ENCODE peak calls at places on chromosomes 1 and 21, in seven cellular contexts. One of them, this sample, is unnamed.

GRCh38 chr21:26041441-26042180 is 129.0 kb downstream of the APP start:
- DNase-seq in AG10803: peak
- DNase-seq in thoracic aorta: no peak
- DNase-seq in RWPE1: peak
- DNase-seq in HCT116: no peak
- DNase-seq in choroid plexus epithelial cell: peak
- DNase-seq in lower lobe of right lung: no peak
- DNase-seq in this sample: peak

GRCh38 chr1:234386122-234386521 is 12.9 kb downstream of the COA6 start:
- DNase-seq in choroid plexus epithelial cell: no peak
- DNase-seq in AG10803: no peak
- DNase-seq in HCT116: no peak
- DNase-seq in thoracic aorta: no peak
- DNase-seq in RWPE1: no peak
- DNase-seq in lower lobe of right lung: no peak
- DNase-seq in this sample: no peak

GRCh38 chr1:154407866-154408777 is 3.0 kb downstream of the IL6R start:
- DNase-seq in HCT116: no peak
- DNase-seq in RWPE1: no peak
- DNase-seq in lower lobe of right lung: peak
- DNase-seq in AG10803: peak
- DNase-seq in choroid plexus epithelial cell: no peak
- DNase-seq in thoracic aorta: no peak
- DNase-seq in this sample: no peak

GRCh38 chr1:17603091-17603841 is 63.8 kb downstream of the ARHGEF10L start:
- DNase-seq in RWPE1: no peak
- DNase-seq in HCT116: no peak
- DNase-seq in AG10803: no peak
- DNase-seq in choroid plexus epithelial cell: no peak
- DNase-seq in thoracic aorta: no peak
- DNase-seq in lower lobe of right lung: no peak
- DNase-seq in this sample: no peak

GRCh38 chr1:244751271-244751895 is 84.1 kb upstream of the COX20 start:
- DNase-seq in choroid plexus epithelial cell: no peak
- DNase-seq in HCT116: no peak
- DNase-seq in thoracic aorta: no peak
- DNase-seq in AG10803: no peak
- DNase-seq in RWPE1: no peak
- DNase-seq in lower lobe of right lung: no peak
- DNase-seq in this sample: no peak

GRCh38 chr1:204320413-204320812 is 39.3 kb downstream of the PLEKHA6 start:
- DNase-seq in choroid plexus epithelial cell: peak
- DNase-seq in lower lobe of right lung: no peak
- DNase-seq in AG10803: peak
- DNase-seq in thoracic aorta: no peak
- DNase-seq in RWPE1: peak
- DNase-seq in HCT116: no peak
- DNase-seq in this sample: peak

GRCh38 chr1:202642619-202643291 is 67.5 kb downstream of the SYT2 start:
- DNase-seq in HCT116: no peak
- DNase-seq in lower lobe of right lung: no peak
- DNase-seq in AG10803: no peak
- DNase-seq in choroid plexus epithelial cell: no peak
- DNase-seq in RWPE1: no peak
- DNase-seq in thoracic aorta: no peak
- DNase-seq in this sample: no peak

GRCh38 chr1:155044812-155045690 is 6.1 kb upstream of the ADAM15 start:
- DNase-seq in lower lobe of right lung: peak
- DNase-seq in RWPE1: peak
- DNase-seq in HCT116: no peak
- DNase-seq in AG10803: peak
- DNase-seq in choroid plexus epithelial cell: peak
- DNase-seq in thoracic aorta: no peak
- DNase-seq in this sample: peak

GRCh38 chr21:25887646-25888321 is 153.0 kb downstream of the GABPA start:
- DNase-seq in lower lobe of right lung: no peak
- DNase-seq in thoracic aorta: no peak
- DNase-seq in choroid plexus epithelial cell: no peak
- DNase-seq in RWPE1: no peak
- DNase-seq in HCT116: no peak
- DNase-seq in AG10803: no peak
- DNase-seq in this sample: no peak

GRCh38 chr1:31051611-31052010 is 13.9 kb downstream of the PUM1 start:
- DNase-seq in AG10803: no peak
- DNase-seq in RWPE1: no peak
- DNase-seq in HCT116: no peak
- DNase-seq in choroid plexus epithelial cell: no peak
- DNase-seq in lower lobe of right lung: no peak
- DNase-seq in thoracic aorta: no peak
- DNase-seq in this sample: no peak

GRCh38 chr1:2459757-2460156 is 16.3 kb upstream of the PLCH2 start:
- DNase-seq in RWPE1: no peak
- DNase-seq in lower lobe of right lung: no peak
- DNase-seq in choroid plexus epithelial cell: peak
- DNase-seq in AG10803: no peak
- DNase-seq in thoracic aorta: no peak
- DNase-seq in HCT116: no peak
- DNase-seq in this sample: no peak

GRCh38 chr21:16460936-16461335 is 731.2 kb downstream of the USP25 start:
- DNase-seq in choroid plexus epithelial cell: no peak
- DNase-seq in RWPE1: no peak
- DNase-seq in thoracic aorta: no peak
- DNase-seq in lower lobe of right lung: no peak
- DNase-seq in HCT116: no peak
- DNase-seq in AG10803: no peak
- DNase-seq in this sample: no peak

GRCh38 chr1:1928231-1929101 is 9.4 kb upstream of the TMEM52 start:
- DNase-seq in choroid plexus epithelial cell: no peak
- DNase-seq in RWPE1: no peak
- DNase-seq in AG10803: no peak
- DNase-seq in lower lobe of right lung: no peak
- DNase-seq in thoracic aorta: no peak
- DNase-seq in HCT116: no peak
- DNase-seq in this sample: no peak

GRCh38 chr1:229108598-229109201 is 162.2 kb upstream of the RAB4A start:
- DNase-seq in choroid plexus epithelial cell: no peak
- DNase-seq in AG10803: no peak
- DNase-seq in thoracic aorta: peak
- DNase-seq in lower lobe of right lung: no peak
- DNase-seq in HCT116: no peak
- DNase-seq in RWPE1: no peak
- DNase-seq in this sample: no peak

GRCh38 chr1:44803312-44804095 is 3.3 kb downstream of the PLK3 start:
- DNase-seq in AG10803: no peak
- DNase-seq in HCT116: no peak
- DNase-seq in thoracic aorta: no peak
- DNase-seq in choroid plexus epithelial cell: no peak
- DNase-seq in RWPE1: no peak
- DNase-seq in lower lobe of right lung: peak
- DNase-seq in this sample: no peak

GRCh38 chr1:44806025-44806703 is 987 bp downstream of the DYNLT4 start:
- DNase-seq in RWPE1: no peak
- DNase-seq in thoracic aorta: no peak
- DNase-seq in choroid plexus epithelial cell: no peak
- DNase-seq in lower lobe of right lung: no peak
- DNase-seq in HCT116: no peak
- DNase-seq in AG10803: no peak
- DNase-seq in this sample: no peak

GRCh38 chr1:44806704-44807363 is at the start of gene DYNLT4:
- DNase-seq in HCT116: no peak
- DNase-seq in AG10803: no peak
- DNase-seq in choroid plexus epithelial cell: no peak
- DNase-seq in lower lobe of right lung: peak
- DNase-seq in thoracic aorta: no peak
- DNase-seq in RWPE1: no peak
- DNase-seq in this sample: no peak

GRCh38 chr1:44807364-44808062 is 362 bp upstream of the DYNLT4 start:
- DNase-seq in AG10803: peak
- DNase-seq in choroid plexus epithelial cell: peak
- DNase-seq in RWPE1: peak
- DNase-seq in HCT116: peak
- DNase-seq in thoracic aorta: peak
- DNase-seq in lower lobe of right lung: peak
- DNase-seq in this sample: peak

GRCh38 chr1:44805311-44806024 is 1.7 kb downstream of the DYNLT4 start:
- DNase-seq in AG10803: no peak
- DNase-seq in choroid plexus epithelial cell: no peak
- DNase-seq in HCT116: no peak
- DNase-seq in thoracic aorta: no peak
- DNase-seq in RWPE1: no peak
- DNase-seq in lower lobe of right lung: peak
- DNase-seq in this sample: no peak
- TF ChIP-seq CTCF in AG10803: no peak
- TF ChIP-seq CTCF in choroid plexus epithelial cell: peak
- TF ChIP-seq CTCF in HCT116: peak
- TF ChIP-seq CTCF in thoracic aorta: no peak
- TF ChIP-seq CTCF in RWPE1: no peak
- TF ChIP-seq CTCF in lower lobe of right lung: no peak
- TF ChIP-seq CTCF in this sample: no peak

GRCh38 chr1:225567789-225568188 is 85.1 kb downstream of the ENAH start:
- DNase-seq in lower lobe of right lung: no peak
- DNase-seq in thoracic aorta: no peak
- DNase-seq in AG10803: no peak
- DNase-seq in HCT116: no peak
- DNase-seq in choroid plexus epithelial cell: peak
- DNase-seq in RWPE1: no peak
- DNase-seq in this sample: peak
- TF ChIP-seq CTCF in lower lobe of right lung: no peak
- TF ChIP-seq CTCF in thoracic aorta: no peak
- TF ChIP-seq CTCF in AG10803: peak
- TF ChIP-seq CTCF in HCT116: peak
- TF ChIP-seq CTCF in choroid plexus epithelial cell: peak
- TF ChIP-seq CTCF in RWPE1: no peak
- TF ChIP-seq CTCF in this sample: peak

GRCh38 chr1:59977075-59977410 is 50.5 kb upstream of the CYP2J2 start:
- DNase-seq in thoracic aorta: no peak
- DNase-seq in HCT116: no peak
- DNase-seq in RWPE1: no peak
- DNase-seq in lower lobe of right lung: no peak
- DNase-seq in choroid plexus epithelial cell: no peak
- DNase-seq in AG10803: no peak
- DNase-seq in this sample: no peak
- TF ChIP-seq CTCF in thoracic aorta: no peak
- TF ChIP-seq CTCF in HCT116: no peak
- TF ChIP-seq CTCF in RWPE1: peak
- TF ChIP-seq CTCF in lower lobe of right lung: no peak
- TF ChIP-seq CTCF in choroid plexus epithelial cell: no peak
- TF ChIP-seq CTCF in AG10803: no peak
- TF ChIP-seq CTCF in this sample: no peak

GRCh38 chr21:44071359-44072104 is 35.7 kb upstream of the PWP2 start:
- DNase-seq in choroid plexus epithelial cell: no peak
- DNase-seq in RWPE1: no peak
- DNase-seq in lower lobe of right lung: no peak
- DNase-seq in thoracic aorta: no peak
- DNase-seq in HCT116: no peak
- DNase-seq in AG10803: no peak
- DNase-seq in this sample: no peak
- TF ChIP-seq CTCF in choroid plexus epithelial cell: peak
- TF ChIP-seq CTCF in RWPE1: no peak
- TF ChIP-seq CTCF in lower lobe of right lung: no peak
- TF ChIP-seq CTCF in thoracic aorta: no peak
- TF ChIP-seq CTCF in HCT116: peak
- TF ChIP-seq CTCF in AG10803: no peak
- TF ChIP-seq CTCF in this sample: no peak

DNA sequence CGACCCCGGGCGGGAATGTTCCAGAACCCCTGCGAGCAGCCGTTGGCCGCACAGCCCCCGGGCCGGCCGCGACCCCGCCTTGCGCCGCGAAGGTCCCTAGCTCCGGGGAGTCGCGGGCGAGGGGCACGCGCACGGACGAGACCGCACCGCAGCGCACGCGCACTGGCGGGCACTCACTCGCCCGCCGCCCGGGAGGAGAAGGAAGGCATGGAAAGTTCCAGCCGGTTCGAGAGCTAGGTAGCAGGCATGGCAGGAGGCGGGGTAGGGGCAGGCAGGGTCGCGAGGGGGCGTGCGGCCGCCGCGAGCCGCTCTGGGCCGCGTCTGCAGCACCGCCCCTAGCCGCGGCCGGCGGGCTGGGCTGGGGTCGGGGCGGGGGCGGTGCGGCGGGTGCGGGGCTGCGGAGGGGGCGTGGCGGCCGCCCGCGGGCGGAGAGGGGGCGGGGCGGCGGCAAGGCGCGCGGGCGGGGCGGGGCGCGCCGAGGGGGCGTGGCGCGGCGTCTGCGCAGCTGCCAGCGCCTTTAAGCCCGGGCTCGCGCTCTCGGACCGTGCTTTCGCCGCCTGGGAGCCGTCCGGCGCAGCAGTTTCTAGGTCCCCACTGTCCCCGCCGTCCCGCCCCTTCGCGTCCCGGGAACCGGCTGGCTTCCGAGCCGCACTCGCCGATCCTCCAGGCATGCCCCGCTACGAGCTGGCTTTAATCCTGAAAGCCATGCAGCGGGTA is at the start of the genes MRPS6 and SLC5A3:
- DNase-seq in RWPE1: peak
- DNase-seq in thoracic aorta: peak
- DNase-seq in lower lobe of right lung: peak
- DNase-seq in AG10803: peak
- DNase-seq in choroid plexus epithelial cell: peak
- DNase-seq in HCT116: peak
- DNase-seq in this sample: peak
- TF ChIP-seq CTCF in RWPE1: no peak
- TF ChIP-seq CTCF in thoracic aorta: no peak
- TF ChIP-seq CTCF in lower lobe of right lung: no peak
- TF ChIP-seq CTCF in AG10803: no peak
- TF ChIP-seq CTCF in choroid plexus epithelial cell: no peak
- TF ChIP-seq CTCF in HCT116: no peak
- TF ChIP-seq CTCF in this sample: no peak

This sample was measured in MCF 10A.